ENCODE peak calls at places on chromosomes 13 and 19, in ten cellular contexts. F is endothelial cell; A is stimulated activated CD4-positive, alpha-beta T cell treated with anti-CD3 and anti-CD28 coated beads, Interleukin-4, amount 100 ng/mL, for 1 hour; D is A549; Z is HT-29; U is stimulated activated naive CD4-positive, alpha-beta T cell; B is GM04504; O is ELR; E is naive B cell; I is uterus. J is an unnamed sample.

GRCh38 chr19:39943586-39943985 is 9.2 kb upstream of the FCGBP start:
- DNase-seq in F (no peak), D (peak), E (no peak), O (no peak), Z (peak), A (no peak), U (no peak), B (no peak), I (no peak), J (no peak)

GRCh38 chr13:27353166-27353583 is 71.2 kb upstream of the GTF3A start:
- DNase-seq in O (peak), A (peak), F (no peak), I (no peak), Z (no peak), E (no peak), D (no peak), U (no peak), B (no peak), J (no peak)

GRCh38 chr19:46862974-46863632 is 2.3 kb downstream of the ARHGAP35 start:
- DNase-seq in I (no peak), Z (no peak), O (no peak), E (no peak), B (no peak), D (no peak), U (no peak), A (no peak), F (no peak), J (peak)

GRCh38 chr19:46229442-46229841 is at the start of gene IGFL1:
- DNase-seq in I (no peak), Z (no peak), U (no peak), O (no peak), F (no peak), A (no peak), D (no peak), B (no peak), E (no peak), J (no peak)

GRCh38 chr13:29362849-29363604 is 232.5 kb downstream of the SLC7A1 start:
- DNase-seq in D (peak), Z (peak), I (peak), U (no peak), E (peak), O (peak), B (peak), A (peak), F (peak), J (no peak)

GRCh38 chr13:114035186-114035582 is 61.3 kb upstream of the C13orf46 start:
- DNase-seq in E (no peak), U (no peak), F (no peak), D (no peak), B (no peak), O (no peak), Z (no peak), I (no peak), A (no peak), J (no peak)

GRCh38 chr19:33481863-33482262 is 39.7 kb downstream of the PEPD start:
- DNase-seq in O (no peak), Z (no peak), B (no peak), D (no peak), U (no peak), F (no peak), A (no peak), E (no peak), I (no peak), J (no peak)

GRCh38 chr13:40398060-40398459 is 268.4 kb downstream of the FOXO1 start:
- DNase-seq in U (no peak), I (no peak), E (no peak), D (no peak), A (no peak), F (no peak), B (no peak), O (no peak), Z (no peak), J (no peak)

GRCh38 chr19:35899547-35900214 is 659 bp downstream of the NFKBID start:
- DNase-seq in O (peak), A (peak), F (peak), Z (peak), E (peak), D (peak), I (peak), U (peak), B (peak), J (peak)

GRCh38 chr13:99690426-99691189 is 189.3 kb downstream of the TM9SF2 start:
- DNase-seq in F (no peak), I (no peak), U (no peak), A (no peak), E (no peak), Z (no peak), B (no peak), D (no peak), O (no peak), J (no peak)

GRCh38 chr19:13868663-13869062 is 8.3 kb upstream of the NANOS3 start:
- DNase-seq in O (no peak), A (no peak), Z (no peak), U (no peak), F (no peak), I (no peak), E (no peak), B (no peak), D (no peak), J (no peak)

GRCh38 chr13:112454648-112455334 is 78.6 kb downstream of the SPACA7 start:
- DNase-seq in A (no peak), I (no peak), D (no peak), O (no peak), U (no peak), B (no peak), F (no peak), Z (no peak), E (no peak), J (no peak)

GRCh38 chr19:29546583-29547190 is 20.9 kb downstream of the VSTM2B start:
- DNase-seq in O (no peak), A (no peak), I (peak), Z (no peak), U (no peak), B (no peak), E (no peak), D (no peak), F (no peak), J (no peak)

GRCh38 chr19:17281391-17282304 is at the start of gene ANKLE1:
- DNase-seq in U (no peak), O (peak), B (no peak), I (no peak), A (peak), Z (no peak), F (peak), D (no peak), E (peak), J (no peak)

GRCh38 chr19:4597975-4598671 is 38.6 kb upstream of the SEMA6B start:
- DNase-seq in O (peak), B (no peak), I (no peak), E (peak), U (peak), F (peak), Z (peak), A (peak), D (peak), J (no peak)

GRCh38 chr13:93058301-93058700 is 168.3 kb upstream of the GPC6 start:
- DNase-seq in F (no peak), U (no peak), O (no peak), B (no peak), E (no peak), A (no peak), D (no peak), I (no peak), Z (no peak), J (no peak)

GRCh38 chr19:41734585-41734984 is 20.7 kb upstream of the CEACAM6 start:
- DNase-seq in A (no peak), I (no peak), O (no peak), D (no peak), U (no peak), B (no peak), Z (peak), F (no peak), E (no peak), J (no peak)

GRCh38 chr19:8396563-8397203 is 6.5 kb downstream of the RAB11B start:
- DNase-seq in D (peak), B (no peak), O (peak), Z (peak), I (peak), E (no peak), U (peak), F (peak), A (peak), J (peak)

GRCh38 chr13:94063096-94063495 is 416.4 kb downstream of the DCT start:
- DNase-seq in D (no peak), B (peak), A (no peak), Z (no peak), U (no peak), I (no peak), E (no peak), O (peak), F (no peak), J (no peak)

GRCh38 chr13:83340170-83340569 is 542.1 kb downstream of the SLITRK1 start:
- DNase-seq in E (no peak), U (no peak), F (no peak), I (no peak), Z (peak), A (no peak), O (no peak), B (no peak), D (no peak), J (no peak)

GRCh38 chr13:113539822-113540221 is 44.7 kb upstream of the TFDP1 start:
- DNase-seq in U (no peak), B (no peak), Z (no peak), F (no peak), E (no peak), I (no peak), A (no peak), O (no peak), D (no peak), J (peak)

GRCh38 chr13:23808803-23809202 is 80.4 kb downstream of the MIPEP start:
- DNase-seq in O (no peak), I (no peak), A (no peak), F (no peak), D (no peak), B (no peak), Z (no peak), U (no peak), E (no peak), J (no peak)

GRCh38 chr19:50910722-50911121 is 473 bp downstream of the KLK4 start:
- DNase-seq in O (no peak), U (no peak), Z (no peak), I (no peak), E (no peak), A (no peak), B (no peak), D (no peak), F (no peak), J (no peak)

GRCh38 chr19:8392017-8392591 is 1.9 kb downstream of the RAB11B start:
- DNase-seq in E (no peak), U (no peak), B (no peak), D (no peak), Z (no peak), A (no peak), I (no peak), O (no peak), F (no peak), J (no peak)

GRCh38 chr13:80297503-80297902 is 43.4 kb downstream of the SPRY2 start:
- DNase-seq in U (no peak), I (no peak), O (no peak), A (no peak), F (no peak), Z (no peak), E (no peak), B (no peak), D (no peak), J (no peak)

GRCh38 chr13:32538234-32538620 is 368 bp downstream of the N4BP2L2 start:
- DNase-seq in A (no peak), F (peak), Z (no peak), E (no peak), B (peak), D (no peak), U (peak), O (peak), I (no peak), J (peak)

J was measured in lower leg skin.